ENCODE peak calls at places on chromosomes 4 and X, in four cellular contexts. One of them, this sample, is unnamed.

GRCh38 chrX:44795945-44796450 is 47.8 kb upstream of the DUSP21 start:
- DNase-seq in tibial nerve: no peak
- DNase-seq in midbrain: no peak
- DNase-seq in endothelial cell: no peak
- DNase-seq in this sample: no peak

GRCh38 chr4:7241587-7242125 is 49.3 kb downstream of the SORCS2 start:
- DNase-seq in tibial nerve: no peak
- DNase-seq in midbrain: no peak
- DNase-seq in endothelial cell: no peak
- DNase-seq in this sample: no peak

GRCh38 chr4:3675251-3676115 is 90.7 kb upstream of the ADRA2C start:
- DNase-seq in tibial nerve: no peak
- DNase-seq in midbrain: no peak
- DNase-seq in endothelial cell: no peak
- DNase-seq in this sample: no peak

GRCh38 chr4:152643153-152644035 is 36.4 kb downstream of the TMEM154 start:
- DNase-seq in tibial nerve: no peak
- DNase-seq in midbrain: no peak
- DNase-seq in endothelial cell: no peak
- DNase-seq in this sample: no peak

GRCh38 chrX:39690541-39691415 is 407.0 kb downstream of the BCOR start:
- DNase-seq in tibial nerve: no peak
- DNase-seq in midbrain: no peak
- DNase-seq in endothelial cell: no peak
- DNase-seq in this sample: no peak

GRCh38 chr4:129971419-129971818 is 875.5 kb downstream of the C4orf33 start:
- DNase-seq in tibial nerve: no peak
- DNase-seq in midbrain: no peak
- DNase-seq in endothelial cell: no peak
- DNase-seq in this sample: no peak

GRCh38 chrX:9907645-9908387 is 59.3 kb upstream of the CLDN34 start:
- DNase-seq in tibial nerve: no peak
- DNase-seq in midbrain: no peak
- DNase-seq in endothelial cell: no peak
- DNase-seq in this sample: no peak

GRCh38 chrX:69032601-69033000 is 132.7 kb downstream of the PJA1 start:
- DNase-seq in tibial nerve: no peak
- DNase-seq in midbrain: no peak
- DNase-seq in endothelial cell: no peak
- DNase-seq in this sample: no peak

GRCh38 chr4:122480023-122480422 is 23.5 kb upstream of the IL2 start:
- DNase-seq in tibial nerve: no peak
- DNase-seq in midbrain: no peak
- DNase-seq in endothelial cell: no peak
- DNase-seq in this sample: no peak

GRCh38 chr4:181692965-181693364 is 550.2 kb upstream of the TENM3 start:
- DNase-seq in tibial nerve: no peak
- DNase-seq in midbrain: no peak
- DNase-seq in endothelial cell: no peak
- DNase-seq in this sample: no peak

GRCh38 chr4:147518846-147519767 is 38.2 kb downstream of the EDNRA start:
- DNase-seq in tibial nerve: no peak
- DNase-seq in midbrain: peak
- DNase-seq in endothelial cell: peak
- DNase-seq in this sample: peak

GRCh38 chrX:119573840-119574393 is 446 bp upstream of the UBE2A start:
- DNase-seq in tibial nerve: no peak
- DNase-seq in midbrain: no peak
- DNase-seq in endothelial cell: peak
- DNase-seq in this sample: no peak

GRCh38 chr4:75370582-75370981 is 143.6 kb downstream of the RCHY1 start:
- DNase-seq in tibial nerve: no peak
- DNase-seq in midbrain: no peak
- DNase-seq in endothelial cell: no peak
- DNase-seq in this sample: no peak

GRCh38 chr4:10096201-10096975 is 20.2 kb downstream of the WDR1 start:
- DNase-seq in tibial nerve: peak
- DNase-seq in midbrain: peak
- DNase-seq in endothelial cell: no peak
- DNase-seq in this sample: peak

GRCh38 chrX:20414781-20415445 is 148.2 kb upstream of the RPS6KA3 start:
- DNase-seq in tibial nerve: no peak
- DNase-seq in midbrain: no peak
- DNase-seq in endothelial cell: no peak
- DNase-seq in this sample: no peak

GRCh38 chr4:37762294-37763163 is 64.0 kb upstream of the PGM2 start:
- DNase-seq in tibial nerve: no peak
- DNase-seq in midbrain: no peak
- DNase-seq in endothelial cell: no peak
- DNase-seq in this sample: no peak

GRCh38 chr4:182418054-182418734 is 175.0 kb downstream of the TENM3 start:
- DNase-seq in tibial nerve: no peak
- DNase-seq in midbrain: no peak
- DNase-seq in endothelial cell: no peak
- DNase-seq in this sample: no peak

GRCh38 chr4:55553442-55553841 is 6.7 kb upstream of the CLOCK start:
- DNase-seq in tibial nerve: no peak
- DNase-seq in midbrain: no peak
- DNase-seq in endothelial cell: no peak
- DNase-seq in this sample: no peak

GRCh38 chr4:145891958-145892357 is 46.7 kb downstream of the ZNF827 start:
- DNase-seq in tibial nerve: no peak
- DNase-seq in midbrain: no peak
- DNase-seq in endothelial cell: peak
- DNase-seq in this sample: no peak

GRCh38 chr4:72846280-72847111 is 223.0 kb downstream of the COX18 start:
- DNase-seq in tibial nerve: no peak
- DNase-seq in midbrain: no peak
- DNase-seq in endothelial cell: no peak
- DNase-seq in this sample: no peak

GRCh38 chrX:22090181-22090580 is 58.1 kb downstream of the PHEX start:
- DNase-seq in tibial nerve: no peak
- DNase-seq in midbrain: no peak
- DNase-seq in endothelial cell: no peak
- DNase-seq in this sample: no peak

GRCh38 chr4:155614111-155614762 is 52.4 kb upstream of the GUCY1A1 start:
- DNase-seq in tibial nerve: no peak
- DNase-seq in midbrain: no peak
- DNase-seq in endothelial cell: no peak
- DNase-seq in this sample: no peak

GRCh38 chrX:133921764-133922389 is 63.5 kb downstream of the GPC3 start:
- DNase-seq in tibial nerve: no peak
- DNase-seq in midbrain: no peak
- DNase-seq in endothelial cell: peak
- DNase-seq in this sample: no peak

GRCh38 chrX:115564243-115564642 is 3.3 kb downstream of the PLS3 start:
- DNase-seq in tibial nerve: no peak
- DNase-seq in midbrain: no peak
- DNase-seq in endothelial cell: no peak
- DNase-seq in this sample: no peak

GRCh38 chr4:138910914-138911336 is 104.7 kb upstream of the NOCT start:
- DNase-seq in tibial nerve: peak
- DNase-seq in midbrain: peak
- DNase-seq in endothelial cell: peak
- DNase-seq in this sample: peak

GRCh38 chrX:51795136-51795535 is 51.9 kb downstream of the GSPT2 start:
- DNase-seq in tibial nerve: no peak
- DNase-seq in midbrain: no peak
- DNase-seq in endothelial cell: no peak
- DNase-seq in this sample: no peak

This sample was measured in putamen.